ENCODE peak calls at places on chromosomes 6 and 20, in four cellular contexts. O is activated naive CD4-positive, alpha-beta T cell; V is thoracic aorta; S is Daoy. B is an unnamed sample.

GRCh38 chr20:48169650-48170049 is 384.4 kb upstream of the SULF2 start:
- DNase-seq in V (no peak), S (no peak), O (no peak), B (no peak)

GRCh38 chr6:33424855-33425667 is 5.2 kb downstream of the SYNGAP1 start:
- DNase-seq in S (no peak), O (no peak), V (no peak), B (no peak)

GRCh38 chr20:51028616-51029263 is 5.8 kb upstream of the KCNG1 start:
- DNase-seq in S (no peak), O (no peak), V (no peak), B (no peak)

GRCh38 chr6:134419717-134420116 is 101.8 kb upstream of the SGK1 start:
- DNase-seq in O (no peak), V (no peak), S (no peak), B (no peak)

GRCh38 chr6:149974825-149975224 is 11.1 kb downstream of the ULBP1 start:
- DNase-seq in O (no peak), V (no peak), S (no peak), B (no peak)

GRCh38 chr20:542777-543368 is 717 bp downstream of the CSNK2A1 start:
- DNase-seq in S (no peak), O (no peak), V (no peak), B (no peak)

GRCh38 chr6:105357147-105357546 is 45.7 kb downstream of the PREP start:
- DNase-seq in V (no peak), S (no peak), O (no peak), B (no peak)

GRCh38 chr20:37314617-37315292 is 25.3 kb downstream of the MANBAL start:
- DNase-seq in S (no peak), O (no peak), V (no peak), B (no peak)

GRCh38 chr6:9140861-9141534 is 705.7 kb upstream of the SLC35B3 start:
- DNase-seq in S (peak; percentile 24), O (no peak), V (no peak), B (no peak)

GRCh38 chr6:33126101-33126714 is 50.4 kb downstream of the HLA-DPB1 start:
- DNase-seq in V (no peak), S (peak; percentile 57), O (peak; percentile 23), B (peak; percentile 75)

GRCh38 chr6:154341326-154341725 is 15.3 kb downstream of the IPCEF1 start:
- DNase-seq in V (no peak), S (no peak), O (no peak), B (no peak)

GRCh38 chr6:159184559-159184958 is 15.4 kb downstream of the FNDC1 start:
- DNase-seq in V (no peak), O (no peak), S (no peak), B (no peak)

GRCh38 chr6:137223370-137224131 is 4.4 kb upstream of the IFNGR1 start:
- DNase-seq in S (peak; percentile 31), V (peak; percentile 51), O (no peak), B (no peak)

GRCh38 chr6:13484138-13484708 is 3.2 kb downstream of the GFOD1 start:
- DNase-seq in V (no peak), S (no peak), O (no peak), B (no peak)

GRCh38 chr6:140779341-140779740 is 1353.4 kb upstream of the GJE1 start:
- DNase-seq in S (no peak), V (no peak), O (no peak), B (no peak)

B was measured in omental fat pad.